ENCODE peak calls at places on chromosomes 3 and 15, in eight cellular contexts. A, C, S, L, X, F, Z and N are unnamed samples.

GRCh38 chr3:194561306-194561974 is 71.8 kb downstream of the TMEM44 start:
- DNase-seq in S (no peak), Z (peak; percentile 67), A (no peak), F (no peak), C (no peak), X (peak; percentile 91), L (no peak), N (no peak)

GRCh38 chr3:14959358-14959943 is 12.1 kb downstream of the NR2C2 start:
- DNase-seq in S (no peak), C (no peak), A (no peak), Z (no peak), X (no peak), F (no peak), L (no peak), N (no peak)

GRCh38 chr15:79598639-79599038 is 166.5 kb downstream of the MINAR1 start:
- DNase-seq in Z (no peak), C (no peak), A (no peak), F (no peak), X (no peak), L (no peak), S (no peak), N (no peak)

GRCh38 chr3:55206000-55206399 is 278.1 kb upstream of the LRTM1 start:
- DNase-seq in S (no peak), A (no peak), F (no peak), L (no peak), C (no peak), X (no peak), Z (no peak), N (no peak)

GRCh38 chr3:70880416-70880815 is 568.0 kb upstream of the MDFIC2 start:
- DNase-seq in S (no peak), L (no peak), X (no peak), Z (no peak), C (no peak), F (no peak), A (no peak), N (no peak)

GRCh38 chr15:34301058-34301457 is 36.5 kb downstream of the SLC12A6 start:
- DNase-seq in L (no peak), C (no peak), A (no peak), Z (peak; percentile 59), S (no peak), X (no peak), F (no peak), N (no peak)

GRCh38 chr15:82832601-82833209 is 23.3 kb downstream of the WHAMM start:
- DNase-seq in F (no peak), S (peak; percentile 64), Z (peak; percentile 93), L (no peak), X (peak; percentile 95), A (no peak), C (no peak), N (no peak)

GRCh38 chr15:70087708-70088352 is 9.9 kb downstream of the TLE3 start:
- DNase-seq in F (no peak), Z (no peak), C (no peak), S (no peak), A (no peak), X (no peak), L (no peak), N (no peak)

GRCh38 chr3:132892956-132893355 is 145.2 kb upstream of the TMEM108 start:
- DNase-seq in C (no peak), L (no peak), A (no peak), S (no peak), Z (no peak), F (no peak), X (no peak), N (no peak)

GRCh38 chr3:43178891-43179366 is 73.0 kb upstream of the POMGNT2 start:
- DNase-seq in S (peak; percentile 80), C (no peak), A (no peak), X (peak; percentile 78), L (no peak), Z (peak; percentile 99), F (no peak), N (peak; percentile 80)

GRCh38 chr15:39586387-39587171 is 5.7 kb downstream of the THBS1 start:
- DNase-seq in F (no peak), S (no peak), A (no peak), Z (peak; percentile 26), L (no peak), C (no peak), X (peak; percentile 93), N (no peak)

GRCh38 chr15:60392601-60392985 is 5.2 kb downstream of the ANXA2 start:
- DNase-seq in F (no peak), S (peak; percentile 85), C (peak; percentile 56), X (peak; percentile 94), A (no peak), Z (peak; percentile 82), L (no peak), N (peak; percentile 57)

GRCh38 chr3:128555098-128555825 is 62.3 kb upstream of the GATA2 start:
- DNase-seq in S (no peak), F (no peak), A (peak; percentile 43), X (no peak), Z (no peak), C (peak; percentile 68), L (peak; percentile 48), N (no peak)

GRCh38 chr3:123392871-123393620 is 55.8 kb downstream of the ADCY5 start:
- DNase-seq in S (no peak), A (no peak), F (no peak), X (no peak), C (no peak), Z (peak; percentile 50), L (no peak), N (no peak)

GRCh38 chr15:35522061-35522460 is 23.9 kb downstream of the DPH6 start:
- DNase-seq in L (peak; percentile 16), A (no peak), X (no peak), Z (peak; percentile 4), S (no peak), C (peak; percentile 35), F (no peak), N (no peak)

GRCh38 chr3:53350652-53351051 is 3.3 kb upstream of the DCP1A start:
- DNase-seq in Z (peak; percentile 64), F (peak; percentile 66), L (peak; percentile 36), S (peak; percentile 18), X (peak; percentile 54), A (peak; percentile 72), C (peak; percentile 83), N (peak; percentile 74)

GRCh38 chr3:141940204-141940776 is 63.8 kb downstream of the ATP1B3 start:
- DNase-seq in C (peak; percentile 37), L (peak; percentile 77), X (peak; percentile 83), Z (peak; percentile 93), A (peak; percentile 15), S (peak; percentile 95), F (peak; percentile 39), N (peak; percentile 62)

GRCh38 chr3:118559286-118559685 is 475.4 kb downstream of the IGSF11 start:
- DNase-seq in C (no peak), A (no peak), Z (no peak), S (no peak), X (no peak), L (no peak), F (no peak), N (no peak)

GRCh38 chr15:81480645-81481053 is 106.6 kb upstream of the TMC3 start:
- DNase-seq in X (peak; percentile 68), L (peak; percentile 40), S (peak; percentile 24), A (peak; percentile 77), C (peak; percentile 78), F (peak; percentile 70), Z (peak; percentile 79), N (peak; percentile 86)

GRCh38 chr15:77482570-77482969 is 61.9 kb downstream of the HMG20A start:
- DNase-seq in X (peak; percentile 89), S (no peak), A (no peak), C (no peak), L (no peak), Z (peak; percentile 63), F (no peak), N (no peak)

GRCh38 chr3:134432236-134432635 is 53.5 kb downstream of the ANAPC13 start:
- DNase-seq in Z (no peak), S (no peak), A (no peak), X (no peak), C (no peak), F (peak; percentile 19), L (no peak), N (no peak)

GRCh38 chr3:114418724-114419543 is 125.1 kb downstream of the TIGIT start:
- DNase-seq in L (peak; percentile 48), F (peak; percentile 72), S (peak; percentile 57), Z (peak; percentile 67), C (peak; percentile 82), X (peak; percentile 88), A (peak; percentile 69), N (peak; percentile 73)

GRCh38 chr3:37329465-37329864 is 155.1 kb upstream of the LRRFIP2 start:
- DNase-seq in F (no peak), L (peak; percentile 1), X (no peak), C (no peak), S (no peak), Z (no peak), A (no peak), N (no peak)
- H3K36me3 ChIP-seq in F (peaks cover 73% of the 10 kb centered on the region), L (peaks cover 78% of the 10 kb centered on the region), X (peaks cover 44% of the 10 kb centered on the region), C (peaks cover 44% of the 10 kb centered on the region), S (peaks cover 8% of the 10 kb centered on the region), Z (peaks cover 61% of the 10 kb centered on the region), A (peaks cover 7% of the 10 kb centered on the region), N (peaks cover 4% of the 10 kb centered on the region)

GRCh38 chr3:101950985-101951733 is 101.8 kb downstream of the NFKBIZ start:
- DNase-seq in A (no peak), F (no peak), S (no peak), L (no peak), X (peak; percentile 51), Z (peak; percentile 80), C (no peak), N (no peak)
- H2AFZ ChIP-seq in A (no peak overlapping the region), F (no peak overlapping the region), S (no peak overlapping the region), L (peak overlapping the region; percentile 37), X (no peak overlapping the region), Z (no peak overlapping the region), C (no peak overlapping the region), N (no peak overlapping the region)

GRCh38 chr3:142976621-142977398 is 13.3 kb upstream of the PAQR9 start:
- DNase-seq in S (peak; percentile 61), C (peak; percentile 32), L (peak; percentile 66), Z (peak; percentile 93), F (no peak), X (peak; percentile 96), A (no peak), N (peak; percentile 66)
- TF ChIP-seq EZH2phosphoT487 in S (no peak), C (no peak), L (no peak), Z (no peak), F (no peak), X (no peak), A (no peak), N (no peak)

DNA sequence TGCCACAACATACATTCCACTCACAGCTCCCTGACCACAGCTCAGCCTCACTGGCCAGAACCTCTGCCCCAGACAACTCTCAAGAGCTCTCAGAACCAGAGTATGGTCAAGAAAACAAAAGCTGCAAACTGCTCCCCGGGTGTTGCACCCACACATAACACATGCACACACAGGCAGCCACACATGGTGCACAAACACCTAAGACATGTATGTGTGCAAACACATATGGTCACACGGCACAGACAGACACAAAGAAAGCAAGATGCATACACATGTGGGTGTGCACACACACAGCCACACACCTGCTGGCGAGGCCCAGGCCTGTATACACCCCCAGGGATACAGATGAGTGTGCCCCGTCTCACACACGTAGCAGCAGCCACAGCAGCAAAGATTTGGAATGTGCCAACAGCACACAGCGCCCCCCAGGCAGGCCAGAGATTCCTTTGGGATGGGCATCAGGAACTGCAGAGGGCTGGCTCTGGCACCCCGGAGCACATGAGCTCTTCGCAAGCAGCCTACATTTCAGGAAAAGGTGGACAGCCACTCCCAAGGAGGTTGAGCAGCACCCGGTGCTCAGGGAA is 6.6 kb downstream of the KLF15 start:
- DNase-seq in L (no peak), A (no peak), F (no peak), S (no peak), X (no peak), Z (no peak), C (no peak), N (no peak)
- H3K36me3 ChIP-seq in L (no peaks in the 10 kb centered on the region), A (no peaks in the 10 kb centered on the region), F (no peaks in the 10 kb centered on the region), S (no peaks in the 10 kb centered on the region), X (no peaks in the 10 kb centered on the region), Z (no peaks in the 10 kb centered on the region), C (no peaks in the 10 kb centered on the region), N (no peaks in the 10 kb centered on the region)